ENCODE peak calls at places on chromosome 6, in ten cellular contexts. X is spleen; F is K562; H is body of pancreas; Z is CD4-positive, alpha-beta T cell; M is colonic mucosa; S is DND-41; O is tibial artery; C is cardiac muscle cell; T is brain microvascular endothelial cell. E is an unnamed sample.

GRCh38 chr6:4802312-4802935 is 26.2 kb downstream of the CDYL start:
- DNase-seq in C (no peak), X (no peak), S (no peak), F (no peak), M (no peak), T (no peak), H (no peak), O (no peak), Z (no peak), E (no peak)

GRCh38 chr6:127641905-127642304 is 64.9 kb downstream of the C6orf58 start:
- DNase-seq in X (no peak), Z (no peak), S (peak; percentile 16), C (peak; percentile 49), O (no peak), H (peak; percentile 8), M (no peak), F (peak; percentile 4), T (peak; percentile 21), E (no peak)

GRCh38 chr6:80550748-80551147 is 444.3 kb downstream of the BCKDHB start:
- DNase-seq in O (no peak), H (no peak), C (no peak), M (no peak), Z (no peak), F (no peak), X (no peak), T (no peak), S (no peak), E (no peak)

GRCh38 chr6:21426841-21427490 is 166.6 kb upstream of the SOX4 start:
- DNase-seq in H (no peak), X (no peak), O (no peak), S (no peak), C (no peak), M (no peak), T (no peak), F (no peak), Z (no peak), E (no peak)

GRCh38 chr6:141475269-141475668 is 657.5 kb upstream of the GJE1 start:
- DNase-seq in C (no peak), T (no peak), H (no peak), F (no peak), X (no peak), O (no peak), S (no peak), M (no peak), Z (no peak), E (no peak)

GRCh38 chr6:44238687-44239350 is 8.1 kb upstream of the HSP90AB1 start:
- DNase-seq in S (no peak), C (no peak), F (no peak), X (peak; percentile 28), Z (no peak), T (no peak), H (no peak), O (no peak), M (no peak), E (peak; percentile 25)

GRCh38 chr6:31794294-31794865 is 1.2 kb downstream of the VARS1 start:
- DNase-seq in X (no peak), M (no peak), C (no peak), O (no peak), H (no peak), S (no peak), Z (no peak), T (peak; percentile 19), F (peak; percentile 49), E (no peak)

GRCh38 chr6:89079611-89080213 is 839 bp upstream of the PNRC1 start:
- DNase-seq in F (no peak), M (peak; percentile 58), H (peak; percentile 68), Z (peak; percentile 26), X (peak; percentile 85), T (peak; percentile 49), O (peak; percentile 72), C (peak; percentile 53), S (peak; percentile 67), E (peak; percentile 74)

GRCh38 chr6:140921366-140922226 is 1211.1 kb upstream of the GJE1 start:
- DNase-seq in F (peak; percentile 22), H (no peak), Z (no peak), X (no peak), S (no peak), O (no peak), T (peak; percentile 64), C (peak; percentile 68), M (no peak), E (no peak)

GRCh38 chr6:110037726-110038295 is 59.7 kb downstream of the GPR6 start:
- DNase-seq in O (no peak), X (no peak), T (no peak), C (no peak), S (no peak), F (no peak), M (no peak), Z (no peak), H (no peak), E (no peak)

GRCh38 chr6:157813191-157813590 is 9.9 kb upstream of the SNX9 start:
- DNase-seq in H (peak; percentile 25), S (no peak), T (no peak), Z (no peak), M (peak; percentile 40), F (peak; percentile 31), O (peak; percentile 84), C (no peak), X (no peak), E (no peak)

DNA sequence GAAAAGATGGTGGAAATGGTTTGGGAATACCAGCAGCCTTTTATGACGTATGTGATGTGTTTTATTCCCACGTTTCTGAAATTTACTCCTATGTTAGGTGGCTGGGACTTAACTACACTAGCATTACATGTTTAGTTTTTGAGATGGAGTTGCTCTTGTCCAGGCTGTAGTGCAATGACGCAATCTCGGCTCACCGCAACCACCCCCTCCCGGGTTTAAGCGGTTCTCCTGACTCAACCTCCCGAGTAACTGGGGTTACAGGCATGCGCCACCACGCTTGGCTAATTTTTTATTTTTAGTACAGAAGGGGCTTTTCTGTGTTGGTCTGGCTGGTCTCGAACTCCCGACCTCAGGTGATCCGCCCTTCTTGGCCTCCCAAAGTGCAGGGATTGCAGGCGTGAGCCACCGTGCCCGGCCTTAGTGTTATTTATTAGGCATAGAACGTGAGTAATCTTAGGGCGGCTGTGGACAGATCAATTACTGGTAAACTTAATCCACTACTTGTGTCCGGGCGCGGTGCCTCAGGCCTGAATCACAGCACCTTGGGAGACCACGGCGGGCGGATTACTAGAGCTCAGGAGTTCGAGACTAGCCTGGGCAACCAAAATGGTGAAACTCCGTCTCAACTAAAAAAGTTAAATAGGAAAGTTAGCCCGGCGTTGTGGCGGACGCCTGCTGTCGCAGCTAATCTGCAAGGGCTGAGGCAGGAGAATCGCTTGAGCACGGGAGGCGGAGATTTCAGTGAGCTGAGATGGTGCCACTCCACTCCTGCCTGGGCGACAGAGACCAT is 123.8 kb upstream of the BTN3A2 start:
- DNase-seq in C (no peak), S (no peak), Z (no peak), O (no peak), X (peak; percentile 83), T (peak; percentile 78), F (no peak), H (no peak), M (no peak), E (peak; percentile 73)
- H3K27ac ChIP-seq in C (peak overlapping the region; percentile 77), S (peak overlapping the region; percentile 24), Z (peak overlapping the region; percentile 90), O (peak overlapping the region; percentile 81), X (peak overlapping the region; percentile 97), T (peak overlapping the region; percentile 93), F (no peak overlapping the region), H (peak overlapping the region; percentile 52), M (peak overlapping the region; percentile 49), E (no peak overlapping the region)

DNA sequence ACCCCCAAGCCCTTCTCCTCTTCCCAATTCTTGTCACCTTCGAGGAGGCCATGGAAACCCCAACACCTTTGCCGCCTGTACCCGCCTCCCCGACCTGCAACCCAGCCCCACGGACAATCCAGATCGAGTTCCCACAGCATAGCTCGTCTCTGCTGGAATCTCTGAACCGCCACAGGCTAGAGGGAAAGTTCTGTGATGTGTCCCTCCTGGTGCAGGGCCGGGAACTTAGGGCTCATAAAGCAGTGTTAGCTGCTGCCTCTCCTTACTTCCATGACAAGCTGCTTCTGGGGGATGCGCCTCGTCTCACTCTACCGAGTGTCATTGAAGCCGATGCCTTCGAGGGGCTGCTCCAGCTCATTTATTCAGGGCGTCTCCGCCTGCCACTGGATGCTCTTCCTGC is 675 bp downstream of the ZBTB9 start:
- DNase-seq in H (no peak), C (no peak), X (no peak), F (no peak), O (no peak), M (no peak), Z (no peak), T (no peak), S (no peak), E (peak; percentile 62)
- H3K27ac ChIP-seq in H (no peak overlapping the region), C (no peak overlapping the region), X (peak overlapping the region; percentile 88), F (peak overlapping the region; percentile 62), O (no peak overlapping the region), M (no peak overlapping the region), Z (no peak overlapping the region), T (no peak overlapping the region), S (peak overlapping the region; percentile 82), E (peak overlapping the region; percentile 51)

GRCh38 chr6:26363882-26364825 is 844 bp upstream of the BTN3A2 start:
- DNase-seq in F (no peak), C (no peak), T (peak; percentile 24), O (no peak), S (peak; percentile 50), X (no peak), M (no peak), H (no peak), Z (no peak), E (no peak)

GRCh38 chr6:26362093-26362835 is 2.7 kb upstream of the BTN3A2 start:
- DNase-seq in M (no peak), O (no peak), F (no peak), Z (no peak), H (no peak), S (no peak), X (no peak), T (no peak), C (no peak), E (no peak)

GRCh38 chr6:26360451-26361416 is 4.3 kb upstream of the BTN3A2 start:
- DNase-seq in Z (no peak), F (no peak), M (no peak), H (no peak), X (no peak), C (no peak), S (no peak), T (no peak), O (no peak), E (no peak)

GRCh38 chr6:26362836-26363220 is 2.2 kb upstream of the BTN3A2 start:
- DNase-seq in Z (no peak), M (no peak), H (no peak), S (no peak), O (no peak), T (no peak), C (no peak), X (no peak), F (no peak), E (no peak)

GRCh38 chr6:26361544-26361943 is 3.5 kb upstream of the BTN3A2 start:
- DNase-seq in F (no peak), T (no peak), H (no peak), C (no peak), M (no peak), O (no peak), X (no peak), Z (no peak), S (no peak), E (no peak)
- H3K27ac ChIP-seq in F (no peak overlapping the region), T (no peak overlapping the region), H (no peak overlapping the region), C (no peak overlapping the region), M (no peak overlapping the region), O (no peak overlapping the region), X (peak overlapping the region; percentile 15), Z (no peak overlapping the region), S (no peak overlapping the region), E (no peak overlapping the region)

DNA sequence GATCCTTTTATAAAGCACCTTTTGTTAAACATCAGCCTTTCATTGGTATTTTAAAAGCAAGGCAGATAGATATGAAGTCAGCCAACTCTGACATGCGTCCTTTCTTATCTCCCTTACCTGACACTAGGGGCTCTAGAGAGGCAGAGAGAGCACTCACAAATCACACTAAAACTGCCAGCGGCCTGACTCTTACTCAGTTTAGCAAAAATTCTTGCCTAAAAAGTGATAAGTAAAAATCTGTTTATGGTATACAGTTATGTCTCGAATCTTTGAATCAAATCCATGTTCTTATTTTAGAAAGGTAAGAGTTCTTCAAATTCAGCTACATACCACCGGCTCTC is 10.4 kb upstream of the TDRD6 start:
- DNase-seq in H (no peak), S (no peak), C (peak; percentile 50), Z (no peak), T (no peak), F (peak; percentile 21), X (no peak), M (no peak), O (no peak), E (no peak)
- H3K27ac ChIP-seq in H (no peak overlapping the region), S (no peak overlapping the region), C (no peak overlapping the region), Z (no peak overlapping the region), T (no peak overlapping the region), F (no peak overlapping the region), X (no peak overlapping the region), M (no peak overlapping the region), O (no peak overlapping the region), E (no peak overlapping the region)